ENCODE peak calls at places on chromosome 4, in six cellular contexts. One of them, this sample, is unnamed.

GRCh38 chr4:67401902-67402301 is 143.4 kb downstream of the CENPC start:
- DNase-seq in IMR-90: no peak
- DNase-seq in heart right ventricle: no peak
- DNase-seq in mammary epithelial cell: no peak
- DNase-seq in adrenal gland: no peak
- DNase-seq in brain microvascular endothelial cell: no peak
- DNase-seq in this sample: no peak

GRCh38 chr4:18684932-18685331 is 663.4 kb upstream of the LCORL start:
- DNase-seq in IMR-90: no peak
- DNase-seq in heart right ventricle: no peak
- DNase-seq in mammary epithelial cell: no peak
- DNase-seq in adrenal gland: no peak
- DNase-seq in brain microvascular endothelial cell: peak
- DNase-seq in this sample: no peak

GRCh38 chr4:63049726-63050125 is 1359.5 kb downstream of the TECRL start:
- DNase-seq in IMR-90: no peak
- DNase-seq in heart right ventricle: no peak
- DNase-seq in mammary epithelial cell: no peak
- DNase-seq in adrenal gland: no peak
- DNase-seq in brain microvascular endothelial cell: no peak
- DNase-seq in this sample: peak

GRCh38 chr4:86522349-86522748 is 71.8 kb upstream of the PTPN13 start:
- DNase-seq in IMR-90: no peak
- DNase-seq in heart right ventricle: no peak
- DNase-seq in mammary epithelial cell: no peak
- DNase-seq in adrenal gland: no peak
- DNase-seq in brain microvascular endothelial cell: no peak
- DNase-seq in this sample: peak

GRCh38 chr4:75995727-75996126 is 5.0 kb upstream of the SDAD1 start:
- DNase-seq in IMR-90: peak
- DNase-seq in heart right ventricle: no peak
- DNase-seq in mammary epithelial cell: peak
- DNase-seq in adrenal gland: no peak
- DNase-seq in brain microvascular endothelial cell: peak
- DNase-seq in this sample: peak

GRCh38 chr4:52892880-52893279 is 30.8 kb downstream of the RASL11B start:
- DNase-seq in IMR-90: peak
- DNase-seq in heart right ventricle: no peak
- DNase-seq in mammary epithelial cell: no peak
- DNase-seq in adrenal gland: no peak
- DNase-seq in brain microvascular endothelial cell: no peak
- DNase-seq in this sample: no peak

GRCh38 chr4:83548151-83548905 is 12.4 kb downstream of the GPAT3 start:
- DNase-seq in IMR-90: peak
- DNase-seq in heart right ventricle: peak
- DNase-seq in mammary epithelial cell: peak
- DNase-seq in adrenal gland: peak
- DNase-seq in brain microvascular endothelial cell: peak
- DNase-seq in this sample: peak

GRCh38 chr4:163448541-163449203 is 24.9 kb downstream of the TKTL2 start:
- DNase-seq in IMR-90: peak
- DNase-seq in heart right ventricle: no peak
- DNase-seq in mammary epithelial cell: peak
- DNase-seq in adrenal gland: no peak
- DNase-seq in brain microvascular endothelial cell: peak
- DNase-seq in this sample: peak

GRCh38 chr4:122012735-122013134 is 60.9 kb upstream of the TRPC3 start:
- DNase-seq in IMR-90: peak
- DNase-seq in heart right ventricle: no peak
- DNase-seq in mammary epithelial cell: no peak
- DNase-seq in adrenal gland: no peak
- DNase-seq in brain microvascular endothelial cell: peak
- DNase-seq in this sample: peak

GRCh38 chr4:39470402-39470801 is 11.5 kb downstream of the LIAS start:
- DNase-seq in IMR-90: no peak
- DNase-seq in heart right ventricle: no peak
- DNase-seq in mammary epithelial cell: no peak
- DNase-seq in adrenal gland: no peak
- DNase-seq in brain microvascular endothelial cell: no peak
- DNase-seq in this sample: no peak

GRCh38 chr4:39467470-39467869 is 8.6 kb downstream of the LIAS start:
- DNase-seq in IMR-90: no peak
- DNase-seq in heart right ventricle: no peak
- DNase-seq in mammary epithelial cell: no peak
- DNase-seq in adrenal gland: no peak
- DNase-seq in brain microvascular endothelial cell: no peak
- DNase-seq in this sample: no peak

GRCh38 chr4:39469429-39470077 is 10.7 kb downstream of the LIAS start:
- DNase-seq in IMR-90: peak
- DNase-seq in heart right ventricle: no peak
- DNase-seq in mammary epithelial cell: peak
- DNase-seq in adrenal gland: peak
- DNase-seq in brain microvascular endothelial cell: peak
- DNase-seq in this sample: peak

GRCh38 chr4:39466747-39467146 is 7.9 kb downstream of the LIAS start:
- DNase-seq in IMR-90: peak
- DNase-seq in heart right ventricle: no peak
- DNase-seq in mammary epithelial cell: no peak
- DNase-seq in adrenal gland: no peak
- DNase-seq in brain microvascular endothelial cell: no peak
- DNase-seq in this sample: no peak

GRCh38 chr4:39464886-39465501 is 6.1 kb downstream of the LIAS start:
- DNase-seq in IMR-90: peak
- DNase-seq in heart right ventricle: no peak
- DNase-seq in mammary epithelial cell: peak
- DNase-seq in adrenal gland: no peak
- DNase-seq in brain microvascular endothelial cell: peak
- DNase-seq in this sample: peak
- TF ChIP-seq CTCF in IMR-90: peak
- TF ChIP-seq CTCF in heart right ventricle: no peak
- TF ChIP-seq CTCF in mammary epithelial cell: no peak
- TF ChIP-seq CTCF in adrenal gland: no peak
- TF ChIP-seq CTCF in brain microvascular endothelial cell: peak
- TF ChIP-seq CTCF in this sample: no peak

GRCh38 chr4:2574863-2575262 is 38.4 kb downstream of the FAM193A start:
- DNase-seq in IMR-90: no peak
- DNase-seq in heart right ventricle: no peak
- DNase-seq in mammary epithelial cell: no peak
- DNase-seq in adrenal gland: no peak
- DNase-seq in brain microvascular endothelial cell: no peak
- DNase-seq in this sample: no peak
- TF ChIP-seq CTCF in IMR-90: no peak
- TF ChIP-seq CTCF in heart right ventricle: no peak
- TF ChIP-seq CTCF in mammary epithelial cell: no peak
- TF ChIP-seq CTCF in adrenal gland: no peak
- TF ChIP-seq CTCF in brain microvascular endothelial cell: no peak
- TF ChIP-seq CTCF in this sample: no peak

GRCh38 chr4:7610062-7610670 is 175.4 kb upstream of the PSAPL1 start:
- DNase-seq in IMR-90: no peak
- DNase-seq in heart right ventricle: no peak
- DNase-seq in mammary epithelial cell: no peak
- DNase-seq in adrenal gland: no peak
- DNase-seq in brain microvascular endothelial cell: no peak
- DNase-seq in this sample: no peak
- TF ChIP-seq CTCF in IMR-90: no peak
- TF ChIP-seq CTCF in heart right ventricle: no peak
- TF ChIP-seq CTCF in mammary epithelial cell: no peak
- TF ChIP-seq CTCF in adrenal gland: no peak
- TF ChIP-seq CTCF in brain microvascular endothelial cell: no peak
- TF ChIP-seq CTCF in this sample: no peak

DNA sequence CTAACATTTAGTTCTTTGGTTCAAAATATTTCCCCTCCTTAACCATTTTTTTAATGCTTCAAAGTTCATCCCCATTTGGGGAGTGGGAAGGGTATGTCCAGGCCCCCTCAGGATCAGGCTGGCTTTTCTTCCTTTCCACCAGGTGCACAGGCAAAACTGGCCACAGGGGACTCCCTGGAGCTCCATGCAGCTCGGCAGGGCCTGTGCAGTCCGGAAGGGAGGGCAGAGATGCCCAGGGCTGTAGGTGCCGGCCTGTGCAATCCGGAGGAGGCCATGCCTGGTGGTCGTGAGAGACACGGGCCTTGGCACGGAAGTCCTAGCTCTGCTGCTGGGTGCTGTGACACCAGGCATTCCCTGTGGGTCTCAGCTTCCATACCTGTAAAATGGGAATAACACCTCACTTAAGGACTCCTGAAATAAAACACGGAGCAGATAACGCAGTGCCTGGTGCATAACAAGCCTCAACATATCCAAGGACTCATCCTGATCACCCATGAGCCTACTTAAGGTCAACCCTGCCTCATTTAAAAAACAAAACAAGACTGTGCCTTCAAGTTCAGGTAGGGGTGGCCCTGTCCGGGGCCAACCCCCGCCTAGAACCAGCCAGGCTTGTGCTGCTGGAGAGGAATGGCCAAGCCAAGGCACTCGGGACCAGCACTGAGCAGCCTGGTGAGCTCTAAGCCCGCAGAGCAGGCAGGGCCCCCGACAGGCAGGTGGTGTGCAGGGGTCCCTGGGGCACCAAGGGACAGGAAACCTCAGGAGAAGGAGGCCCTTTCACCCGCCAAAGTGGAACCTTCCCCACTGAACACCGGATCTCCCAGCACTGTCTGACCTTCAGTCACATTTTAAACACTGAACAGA is 21.2 kb upstream of the CYP4V2 start:
- DNase-seq in IMR-90: no peak
- DNase-seq in heart right ventricle: no peak
- DNase-seq in mammary epithelial cell: no peak
- DNase-seq in adrenal gland: no peak
- DNase-seq in brain microvascular endothelial cell: no peak
- DNase-seq in this sample: no peak
- TF ChIP-seq CTCF in IMR-90: no peak
- TF ChIP-seq CTCF in heart right ventricle: no peak
- TF ChIP-seq CTCF in mammary epithelial cell: no peak
- TF ChIP-seq CTCF in adrenal gland: no peak
- TF ChIP-seq CTCF in brain microvascular endothelial cell: peak
- TF ChIP-seq CTCF in this sample: no peak

GRCh38 chr4:169283114-169283509 is 12.4 kb upstream of the SH3RF1 start:
- DNase-seq in IMR-90: peak
- DNase-seq in heart right ventricle: no peak
- DNase-seq in mammary epithelial cell: peak
- DNase-seq in adrenal gland: no peak
- DNase-seq in brain microvascular endothelial cell: peak
- DNase-seq in this sample: peak

GRCh38 chr4:169282429-169283113 is 11.8 kb upstream of the SH3RF1 start:
- DNase-seq in IMR-90: peak
- DNase-seq in heart right ventricle: no peak
- DNase-seq in mammary epithelial cell: peak
- DNase-seq in adrenal gland: no peak
- DNase-seq in brain microvascular endothelial cell: no peak
- DNase-seq in this sample: no peak

GRCh38 chr4:169286562-169287301 is 16.0 kb upstream of the SH3RF1 start:
- DNase-seq in IMR-90: peak
- DNase-seq in heart right ventricle: no peak
- DNase-seq in mammary epithelial cell: peak
- DNase-seq in adrenal gland: no peak
- DNase-seq in brain microvascular endothelial cell: no peak
- DNase-seq in this sample: peak
- TF ChIP-seq CTCF in IMR-90: no peak
- TF ChIP-seq CTCF in heart right ventricle: no peak
- TF ChIP-seq CTCF in mammary epithelial cell: peak
- TF ChIP-seq CTCF in adrenal gland: no peak
- TF ChIP-seq CTCF in brain microvascular endothelial cell: peak
- TF ChIP-seq CTCF in this sample: no peak